ENCODE peak calls at places on chromosomes 12 and 14, in six cellular contexts. One of them, this sample, is unnamed.

GRCh38 chr12:24109381-24110039 is 160.0 kb upstream of the SOX5 start:
- DNase-seq in activated CD8-positive, alpha-beta memory T cell treated with anti-CD3 and anti-CD28 coated beads for 4 hours: no peak
- DNase-seq in iPS-NIHi11: peak
- DNase-seq in H7: peak
- DNase-seq in globus pallidus: no peak
- DNase-seq in activated CD4-positive, CD25-positive, alpha-beta regulatory T cell: no peak
- DNase-seq in this sample: no peak

GRCh38 chr14:72906316-72906715 is 12.4 kb upstream of the DPF3 start:
- DNase-seq in iPS-NIHi11: no peak
- DNase-seq in globus pallidus: no peak
- DNase-seq in activated CD8-positive, alpha-beta memory T cell treated with anti-CD3 and anti-CD28 coated beads for 4 hours: no peak
- DNase-seq in H7: no peak
- DNase-seq in activated CD4-positive, CD25-positive, alpha-beta regulatory T cell: no peak
- DNase-seq in this sample: no peak

GRCh38 chr12:124485371-124485770 is 82.0 kb downstream of the NCOR2 start:
- DNase-seq in H7: no peak
- DNase-seq in activated CD4-positive, CD25-positive, alpha-beta regulatory T cell: no peak
- DNase-seq in iPS-NIHi11: no peak
- DNase-seq in activated CD8-positive, alpha-beta memory T cell treated with anti-CD3 and anti-CD28 coated beads for 4 hours: no peak
- DNase-seq in globus pallidus: no peak
- DNase-seq in this sample: no peak

GRCh38 chr12:110548678-110549077 is 34.4 kb downstream of the PPTC7 start:
- DNase-seq in iPS-NIHi11: no peak
- DNase-seq in globus pallidus: no peak
- DNase-seq in activated CD8-positive, alpha-beta memory T cell treated with anti-CD3 and anti-CD28 coated beads for 4 hours: no peak
- DNase-seq in activated CD4-positive, CD25-positive, alpha-beta regulatory T cell: no peak
- DNase-seq in H7: no peak
- DNase-seq in this sample: no peak

GRCh38 chr14:92254786-92255185 is 68.2 kb upstream of the SLC24A4 start:
- DNase-seq in iPS-NIHi11: peak
- DNase-seq in globus pallidus: peak
- DNase-seq in H7: peak
- DNase-seq in activated CD4-positive, CD25-positive, alpha-beta regulatory T cell: no peak
- DNase-seq in activated CD8-positive, alpha-beta memory T cell treated with anti-CD3 and anti-CD28 coated beads for 4 hours: no peak
- DNase-seq in this sample: no peak

GRCh38 chr14:32012062-32012461 is 65.0 kb upstream of the ARHGAP5 start:
- DNase-seq in activated CD4-positive, CD25-positive, alpha-beta regulatory T cell: no peak
- DNase-seq in iPS-NIHi11: no peak
- DNase-seq in globus pallidus: no peak
- DNase-seq in activated CD8-positive, alpha-beta memory T cell treated with anti-CD3 and anti-CD28 coated beads for 4 hours: no peak
- DNase-seq in H7: no peak
- DNase-seq in this sample: no peak

GRCh38 chr12:103632554-103633216 is 45.6 kb downstream of the STAB2 start:
- DNase-seq in H7: peak
- DNase-seq in iPS-NIHi11: peak
- DNase-seq in activated CD4-positive, CD25-positive, alpha-beta regulatory T cell: peak
- DNase-seq in activated CD8-positive, alpha-beta memory T cell treated with anti-CD3 and anti-CD28 coated beads for 4 hours: no peak
- DNase-seq in globus pallidus: no peak
- DNase-seq in this sample: peak

GRCh38 chr12:117202556-117202955 is 12.3 kb upstream of the FBXO21 start:
- DNase-seq in activated CD4-positive, CD25-positive, alpha-beta regulatory T cell: no peak
- DNase-seq in H7: no peak
- DNase-seq in globus pallidus: no peak
- DNase-seq in activated CD8-positive, alpha-beta memory T cell treated with anti-CD3 and anti-CD28 coated beads for 4 hours: no peak
- DNase-seq in iPS-NIHi11: no peak
- DNase-seq in this sample: no peak

GRCh38 chr14:39350866-39351265 is 81.4 kb downstream of the FBXO33 start:
- DNase-seq in activated CD8-positive, alpha-beta memory T cell treated with anti-CD3 and anti-CD28 coated beads for 4 hours: no peak
- DNase-seq in H7: no peak
- DNase-seq in activated CD4-positive, CD25-positive, alpha-beta regulatory T cell: no peak
- DNase-seq in globus pallidus: no peak
- DNase-seq in iPS-NIHi11: no peak
- DNase-seq in this sample: no peak

GRCh38 chr12:90174198-90174510 is 465.5 kb upstream of the ATP2B1 start:
- DNase-seq in H7: no peak
- DNase-seq in iPS-NIHi11: no peak
- DNase-seq in globus pallidus: no peak
- DNase-seq in activated CD8-positive, alpha-beta memory T cell treated with anti-CD3 and anti-CD28 coated beads for 4 hours: no peak
- DNase-seq in activated CD4-positive, CD25-positive, alpha-beta regulatory T cell: no peak
- DNase-seq in this sample: no peak

GRCh38 chr12:121939992-121940766 is 21.8 kb downstream of the CFAP251 start:
- DNase-seq in activated CD8-positive, alpha-beta memory T cell treated with anti-CD3 and anti-CD28 coated beads for 4 hours: no peak
- DNase-seq in globus pallidus: no peak
- DNase-seq in H7: no peak
- DNase-seq in iPS-NIHi11: no peak
- DNase-seq in activated CD4-positive, CD25-positive, alpha-beta regulatory T cell: no peak
- DNase-seq in this sample: no peak

GRCh38 chr12:67648306-67649164 is at the start of gene DYRK2:
- DNase-seq in activated CD8-positive, alpha-beta memory T cell treated with anti-CD3 and anti-CD28 coated beads for 4 hours: peak
- DNase-seq in iPS-NIHi11: peak
- DNase-seq in activated CD4-positive, CD25-positive, alpha-beta regulatory T cell: peak
- DNase-seq in H7: peak
- DNase-seq in globus pallidus: peak
- DNase-seq in this sample: peak

GRCh38 chr12:14849664-14850063 is 6.3 kb upstream of the ART4 start:
- DNase-seq in iPS-NIHi11: no peak
- DNase-seq in globus pallidus: no peak
- DNase-seq in H7: no peak
- DNase-seq in activated CD4-positive, CD25-positive, alpha-beta regulatory T cell: no peak
- DNase-seq in activated CD8-positive, alpha-beta memory T cell treated with anti-CD3 and anti-CD28 coated beads for 4 hours: no peak
- DNase-seq in this sample: no peak

GRCh38 chr12:116026768-116027550 is 250.5 kb downstream of the MED13L start:
- DNase-seq in activated CD4-positive, CD25-positive, alpha-beta regulatory T cell: no peak
- DNase-seq in iPS-NIHi11: no peak
- DNase-seq in activated CD8-positive, alpha-beta memory T cell treated with anti-CD3 and anti-CD28 coated beads for 4 hours: no peak
- DNase-seq in globus pallidus: no peak
- DNase-seq in H7: no peak
- DNase-seq in this sample: no peak

This sample was measured in omental fat pad.